ENCODE peak calls at places on chromosomes 13 and 19, in four cellular contexts. One of them, this sample, is unnamed.

GRCh38 chr13:113761136-113761535 is 2.1 kb downstream of the TMEM255B start:
- DNase-seq in Right ventricle myocardium superior: no peak
- DNase-seq in HFFc6: no peak
- DNase-seq in IMR-90: no peak
- DNase-seq in this sample: no peak

GRCh38 chr19:7346488-7346971 is 2.2 kb upstream of the ARHGEF18 start:
- DNase-seq in IMR-90: no peak
- DNase-seq in HFFc6: no peak
- DNase-seq in Right ventricle myocardium superior: no peak
- DNase-seq in this sample: no peak

GRCh38 chr13:65971541-65971940 is 1258.6 kb downstream of the PCDH9 start:
- DNase-seq in Right ventricle myocardium superior: no peak
- DNase-seq in HFFc6: no peak
- DNase-seq in IMR-90: no peak
- DNase-seq in this sample: no peak

GRCh38 chr13:106657104-106657503 is 89.2 kb upstream of the ARGLU1 start:
- DNase-seq in Right ventricle myocardium superior: no peak
- DNase-seq in IMR-90: no peak
- DNase-seq in HFFc6: no peak
- DNase-seq in this sample: no peak

GRCh38 chr19:6862673-6863078 is 24.7 kb upstream of the ADGRE1 start:
- DNase-seq in HFFc6: peak; percentile 67
- DNase-seq in Right ventricle myocardium superior: peak; percentile 88
- DNase-seq in IMR-90: peak; percentile 69
- DNase-seq in this sample: peak; percentile 75

GRCh38 chr19:2376784-2377519 is 16.9 kb downstream of the TMPRSS9 start:
- DNase-seq in HFFc6: no peak
- DNase-seq in Right ventricle myocardium superior: no peak
- DNase-seq in IMR-90: no peak
- DNase-seq in this sample: no peak

GRCh38 chr13:30175166-30175565 is 132.2 kb downstream of the KATNAL1 start:
- DNase-seq in Right ventricle myocardium superior: no peak
- DNase-seq in HFFc6: no peak
- DNase-seq in IMR-90: no peak
- DNase-seq in this sample: no peak

GRCh38 chr13:91406619-91407018 is 8.2 kb downstream of the GPC5 start:
- DNase-seq in HFFc6: peak; percentile 9
- DNase-seq in IMR-90: peak; percentile 35
- DNase-seq in Right ventricle myocardium superior: no peak
- DNase-seq in this sample: no peak

This sample was measured in GM18507.